ENCODE peak calls at places on chromosome 13, in eight cellular contexts. H is EH; V is choroid plexus epithelial cell; E is nucleus accumbens; G is right atrium auricular region; N is T-helper 9 cell; O is stimulated activated CD8-positive, alpha-beta memory T cell treated with anti-CD3 and anti-CD28 coated beads, Interleukin-4, amount 100 ng/mL, for 1 hour; D is PC-3. M is an unnamed sample.
A peak's percentile ranks its signal among the peaks of the same experiment; 100 is the strongest.

GRCh38 chr13:39132286-39132685 is 94.0 kb downstream of the NHLRC3 start:
- DNase-seq in H (no peak), V (peak; percentile 6), E (no peak), G (no peak), N (no peak), O (no peak), D (peak; percentile 34), M (no peak)

GRCh38 chr13:48975926-48976676 is 389 bp downstream of the FNDC3A start:
- DNase-seq in H (peak; percentile 85), V (peak; percentile 82), E (peak; percentile 54), G (peak; percentile 77), N (peak; percentile 82), O (peak; percentile 62), D (peak; percentile 69), M (peak; percentile 88)

GRCh38 chr13:42996584-42996983 is 4.5 kb upstream of the EPSTI1 start:
- DNase-seq in H (peak; percentile 94), V (peak; percentile 96), E (no peak), G (no peak), N (no peak), O (no peak), D (peak; percentile 87), M (peak; percentile 91)

GRCh38 chr13:76425930-76426329 is 460.3 kb downstream of the KCTD12 start:
- DNase-seq in H (peak; percentile 2), V (peak; percentile 85), E (no peak), G (no peak), N (no peak), O (no peak), D (peak; percentile 11), M (no peak)

GRCh38 chr13:40910324-40911050 is 108.6 kb downstream of the ELF1 start:
- DNase-seq in H (peak; percentile 47), V (peak; percentile 39), E (no peak), G (no peak), N (no peak), O (no peak), D (peak; percentile 9), M (peak; percentile 55)

GRCh38 chr13:94063096-94063495 is 416.4 kb downstream of the DCT start:
- DNase-seq in H (peak; percentile 28), V (peak; percentile 53), E (no peak), G (no peak), N (no peak), O (no peak), D (no peak), M (peak; percentile 44)

GRCh38 chr13:26946675-26947342 is 186.2 kb upstream of the GPR12 start:
- DNase-seq in H (peak; percentile 67), V (peak; percentile 84), E (no peak), G (no peak), N (no peak), O (no peak), D (peak; percentile 70), M (peak; percentile 56)

GRCh38 chr13:33509642-33510229 is 224.2 kb upstream of the STARD13 start:
- DNase-seq in H (peak; percentile 86), V (no peak), E (no peak), G (peak; percentile 85), N (no peak), O (no peak), D (peak; percentile 23), M (peak; percentile 41)

GRCh38 chr13:31045621-31046081 is 113.2 kb downstream of the TEX26 start:
- DNase-seq in H (peak; percentile 96), V (peak; percentile 97), E (no peak), G (peak; percentile 65), N (peak; percentile 41), O (peak; percentile 24), D (peak; percentile 93), M (peak; percentile 96)

GRCh38 chr13:51585234-51585672 is 991 bp downstream of the WDFY2 start:
- DNase-seq in H (peak; percentile 39), V (peak; percentile 59), E (no peak), G (no peak), N (no peak), O (no peak), D (no peak), M (peak; percentile 25)

GRCh38 chr13:65292488-65292901 is 1937.6 kb downstream of the PCDH9 start:
- DNase-seq in H (peak; percentile 84), V (peak; percentile 86), E (no peak), G (no peak), N (no peak), O (no peak), D (peak; percentile 25), M (peak; percentile 65)

GRCh38 chr13:95880346-95880745 is 172.9 kb downstream of the UGGT2 start:
- DNase-seq in H (no peak), V (peak; percentile 52), E (no peak), G (no peak), N (no peak), O (no peak), D (no peak), M (no peak)

GRCh38 chr13:37906880-37907279 is 37.3 kb upstream of the TRPC4 start:
- DNase-seq in H (no peak), V (no peak), E (no peak), G (no peak), N (no peak), O (no peak), D (no peak), M (no peak)